ENCODE peak calls at places on chromosomes 11 and 22, in five cellular contexts. N, I, E, P and K are unnamed samples.

GRCh38 chr11:12075822-12076821 is 34.3 kb upstream of the MICAL2 start:
- DNase-seq in N (no peak), I (no peak), E (no peak), P (no peak), K (peak)

GRCh38 chr11:10481567-10482349 is 26.7 kb downstream of the AMPD3 start:
- DNase-seq in N (no peak), I (no peak), E (no peak), P (no peak), K (peak)

GRCh38 chr11:63599211-63600122 is 14.8 kb downstream of the PLAAT3 start:
- DNase-seq in N (no peak), I (no peak), E (peak), P (no peak), K (peak)

GRCh38 chr11:19957301-19957985 is 202.8 kb downstream of the DBX1 start:
- DNase-seq in N (no peak), I (no peak), E (no peak), P (no peak), K (no peak)

GRCh38 chr11:87397250-87397649 is 359.5 kb downstream of the TMEM135 start:
- DNase-seq in N (no peak), I (no peak), E (no peak), P (no peak), K (no peak)

GRCh38 chr22:46262449-46263207 is 515 bp downstream of the PKDREJ start:
- DNase-seq in N (peak), I (peak), E (peak), P (no peak), K (peak)

GRCh38 chr11:29432719-29433325 is 584.0 kb downstream of the KCNA4 start:
- DNase-seq in N (no peak), I (no peak), E (peak), P (no peak), K (peak)

GRCh38 chr22:29302681-29303465 is 3.6 kb upstream of the GAS2L1 start:
- DNase-seq in N (peak), I (no peak), E (peak), P (no peak), K (no peak)

GRCh38 chr11:69089258-69089657 is 40.5 kb downstream of the TPCN2 start:
- DNase-seq in N (no peak), I (no peak), E (no peak), P (no peak), K (peak)

GRCh38 chr11:16794047-16794818 is 55.8 kb downstream of the C11orf58 start:
- DNase-seq in N (no peak), I (no peak), E (no peak), P (no peak), K (no peak)

GRCh38 chr11:83037877-83038276 is 33.8 kb downstream of the RAB30 start:
- DNase-seq in N (no peak), I (no peak), E (no peak), P (no peak), K (no peak)

GRCh38 chr11:69931994-69932910 is 113.0 kb upstream of the FGF3 start:
- DNase-seq in N (no peak), I (no peak), E (no peak), P (no peak), K (no peak)

GRCh38 chr11:114273071-114273470 is 23.1 kb upstream of the NNMT start:
- DNase-seq in N (no peak), I (no peak), E (no peak), P (no peak), K (no peak)

GRCh38 chr11:75147875-75148263 is 3.0 kb upstream of the SLCO2B1 start:
- DNase-seq in N (no peak), I (no peak), E (no peak), P (no peak), K (no peak)

GRCh38 chr11:75204012-75204674 is 36.4 kb upstream of the TPBGL start:
- DNase-seq in N (no peak), I (no peak), E (no peak), P (no peak), K (no peak)

DNA sequence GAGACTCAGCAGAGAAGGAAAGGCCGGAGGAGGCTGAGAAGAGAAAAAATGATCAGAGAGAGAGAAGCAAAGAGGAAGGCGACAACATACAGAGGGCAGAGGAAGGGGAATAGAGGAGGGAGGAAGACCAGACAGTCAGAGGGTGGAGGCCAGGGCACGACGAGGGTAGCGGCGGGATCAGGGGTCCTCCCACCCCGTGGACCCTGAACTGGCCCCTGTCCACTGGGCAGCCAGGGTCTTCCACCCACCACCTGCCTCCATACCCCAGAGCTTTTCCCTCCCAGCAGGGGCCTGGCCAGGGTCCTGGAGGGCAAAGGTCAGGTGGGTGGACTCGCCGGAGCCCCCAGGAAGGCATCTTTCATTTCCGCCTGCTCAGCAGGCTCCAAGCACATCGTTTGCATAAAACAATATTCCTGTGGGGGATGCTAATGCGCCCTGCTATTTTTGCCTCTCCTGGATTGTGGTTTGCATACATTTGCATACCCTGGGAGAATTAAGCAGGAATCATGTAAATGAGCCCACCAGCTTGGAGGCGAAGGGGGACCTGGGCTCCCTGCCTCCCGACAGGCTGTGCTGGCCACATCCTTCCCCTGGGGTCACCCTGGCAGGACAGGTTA is 394.1 kb downstream of the MN1 start:
- DNase-seq in N (no peak), I (no peak), E (no peak), P (no peak), K (no peak)
- H2BK15ac ChIP-seq in N (no peak), I (no peak), E (no peak), P (peak), K (no peak)

GRCh38 chr11:27350503-27350902 is 12.5 kb downstream of the CCDC34 start:
- DNase-seq in N (no peak), I (no peak), E (no peak), P (no peak), K (no peak)
- H2BK15ac ChIP-seq in N (no peak), I (no peak), E (no peak), P (no peak), K (no peak)

DNA sequence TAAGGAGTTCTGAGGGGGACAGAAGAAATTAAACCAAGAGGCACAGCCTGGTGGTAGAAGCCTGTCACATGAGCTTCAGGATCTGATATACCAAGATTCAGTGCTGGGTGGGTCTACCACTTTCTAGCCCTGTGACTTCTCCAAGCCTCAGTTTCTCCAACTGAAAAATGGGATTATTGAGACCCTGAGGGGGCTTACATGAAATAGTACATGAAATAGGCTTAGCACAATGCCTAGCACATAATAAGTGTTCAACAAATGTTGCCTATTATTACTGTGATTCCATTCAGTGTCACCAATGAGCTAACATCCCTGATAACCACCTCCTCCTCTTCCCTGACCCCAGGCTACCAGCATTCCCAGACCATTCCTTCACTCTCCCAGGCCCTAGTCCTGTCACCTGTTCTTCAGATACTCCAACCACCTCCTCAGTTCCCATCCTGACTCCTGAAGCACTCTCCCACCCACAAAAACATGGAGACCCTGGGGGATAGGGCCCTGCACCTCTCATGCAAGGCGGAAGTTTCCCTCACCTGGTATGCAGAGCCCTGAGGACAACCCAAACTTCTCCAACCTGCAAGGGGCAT is 1.8 kb downstream of the TNKS1BP1 start:
- DNase-seq in N (no peak), I (no peak), E (peak), P (no peak), K (no peak)
- H2BK15ac ChIP-seq in N (no peak), I (peak), E (no peak), P (peak), K (peak)

DNA sequence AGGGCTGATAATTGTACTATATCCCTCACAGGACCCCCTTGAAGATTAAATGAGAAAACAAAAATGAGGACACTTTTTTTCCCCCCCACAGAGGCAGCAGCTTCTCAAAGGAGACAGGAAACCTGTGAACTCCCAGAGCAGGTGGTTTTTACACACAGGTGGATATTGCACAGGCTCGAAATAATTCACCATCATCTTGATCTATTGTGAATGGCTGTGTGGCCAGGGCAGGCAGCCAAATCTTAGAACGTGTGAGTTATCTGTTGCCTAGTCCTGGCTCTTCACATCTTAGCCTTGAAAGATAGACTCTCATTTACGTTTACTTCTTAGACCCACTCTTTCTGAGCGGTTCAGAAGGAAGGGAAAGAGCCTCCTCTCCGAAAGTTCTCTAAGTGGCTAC is 23.5 kb downstream of the PPFIBP2 start:
- DNase-seq in N (no peak), I (no peak), E (no peak), P (no peak), K (no peak)
- H2BK15ac ChIP-seq in N (no peak), I (no peak), E (no peak), P (no peak), K (no peak)

GRCh38 chr22:37344735-37345462 is 62.6 kb downstream of the CYTH4 start:
- DNase-seq in N (no peak), I (no peak), E (no peak), P (no peak), K (no peak)
- H2BK15ac ChIP-seq in N (no peak), I (peak), E (no peak), P (peak), K (peak)

GRCh38 chr11:1390603-1391164 is 950 bp downstream of the BRSK2 start:
- DNase-seq in N (peak), I (no peak), E (peak), P (no peak), K (peak)

GRCh38 chr11:1387961-1388762 is 1.6 kb upstream of the BRSK2 start:
- DNase-seq in N (peak), I (no peak), E (peak), P (no peak), K (no peak)

GRCh38 chr11:1389932-1390587 is at the start of gene BRSK2:
- DNase-seq in N (no peak), I (no peak), E (peak), P (no peak), K (no peak)

GRCh38 chr11:1388763-1389102 is 1.0 kb upstream of the BRSK2 start:
- DNase-seq in N (no peak), I (no peak), E (no peak), P (no peak), K (no peak)

GRCh38 chr11:1389103-1389931 is 417 bp upstream of the BRSK2 start:
- DNase-seq in N (peak), I (peak), E (peak), P (peak), K (peak)
- H2BK15ac ChIP-seq in N (no peak), I (no peak), E (no peak), P (peak), K (no peak)

GRCh38 chr11:73291196-73291595 is 16.9 kb upstream of the ARHGEF17 start:
- DNase-seq in N (no peak), I (no peak), E (no peak), P (no peak), K (no peak)
- H2BK15ac ChIP-seq in N (no peak), I (no peak), E (no peak), P (no peak), K (no peak)

DNA sequence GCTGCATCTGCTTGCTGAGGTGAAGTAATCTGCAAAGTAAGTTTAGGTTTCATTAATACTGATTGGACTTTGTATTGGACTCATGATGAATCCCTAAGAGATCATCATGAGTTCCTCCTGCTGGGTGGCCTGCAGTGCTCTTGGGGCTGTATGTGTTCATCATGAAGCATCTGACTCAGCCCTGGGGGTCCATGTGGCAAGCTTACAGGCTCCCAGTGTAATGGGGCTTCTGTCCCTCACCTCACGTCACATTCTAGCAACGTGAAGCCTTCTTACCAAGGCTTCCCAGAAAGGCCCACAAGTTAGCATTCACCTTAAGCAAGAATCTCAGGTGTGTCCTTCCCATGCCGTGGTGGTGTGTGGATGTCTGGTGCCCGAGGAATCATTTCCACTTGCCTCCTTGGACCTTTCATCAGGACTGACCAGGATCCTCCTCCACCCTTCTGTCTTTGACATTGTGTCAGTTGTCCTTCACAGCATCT is 23.7 kb downstream of the CRKL start:
- DNase-seq in N (no peak), I (no peak), E (no peak), P (no peak), K (no peak)
- H2BK15ac ChIP-seq in N (no peak), I (no peak), E (no peak), P (no peak), K (no peak)